ENCODE peak calls at places on chromosomes 5 and 9, in four cellular contexts. E is HCT116; W is CD8-positive, alpha-beta T cell; V is tibial artery. B is an unnamed sample.

GRCh38 chr5:75053286-75054109 is 1.1 kb upstream of the GCNT4 start:
- DNase-seq in E (no peak), W (peak), V (peak), B (peak)

GRCh38 chr9:34522091-34522887 is 501 bp downstream of the ENHO start:
- DNase-seq in E (no peak), W (no peak), V (no peak), B (no peak)

GRCh38 chr9:130117816-130118632 is 54.2 kb upstream of the NCS1 start:
- DNase-seq in E (peak), W (no peak), V (peak), B (no peak)

GRCh38 chr5:176636426-176636825 is 6.0 kb downstream of the EIF4E1B start:
- DNase-seq in E (no peak), W (no peak), V (no peak), B (no peak)

GRCh38 chr5:132299901-132300300 is 5.7 kb downstream of the SLC22A4 start:
- DNase-seq in E (no peak), W (no peak), V (no peak), B (no peak)

GRCh38 chr9:114900937-114901802 is 29.2 kb downstream of the TNFSF8 start:
- DNase-seq in E (no peak), W (no peak), V (no peak), B (no peak)

GRCh38 chr5:154395407-154396106 is 50.2 kb upstream of the SAP30L start:
- DNase-seq in E (no peak), W (no peak), V (no peak), B (no peak)

GRCh38 chr9:113798062-113799030 is 77.8 kb upstream of the ZNF618 start:
- DNase-seq in E (no peak), W (no peak), V (no peak), B (no peak)

GRCh38 chr5:141915881-141916336 is 7.8 kb upstream of the DELE1 start:
- DNase-seq in E (peak), W (no peak), V (no peak), B (peak)

GRCh38 chr9:108087781-108088180 is 598.2 kb upstream of the KLF4 start:
- DNase-seq in E (no peak), W (no peak), V (no peak), B (no peak)

GRCh38 chr9:129058965-129059795 is 21.7 kb upstream of the DOLPP1 start:
- DNase-seq in E (no peak), W (no peak), V (no peak), B (no peak)

GRCh38 chr5:132180134-132180745 is 47.4 kb downstream of the P4HA2 start:
- DNase-seq in E (peak), W (no peak), V (no peak), B (no peak)

GRCh38 chr5:1686066-1686802 is 113.4 kb downstream of the MRPL36 start:
- DNase-seq in E (no peak), W (no peak), V (no peak), B (no peak)

GRCh38 chr5:1685076-1685475 is 114.6 kb downstream of the MRPL36 start:
- DNase-seq in E (no peak), W (no peak), V (no peak), B (no peak)

GRCh38 chr5:1687301-1687970 is 112.2 kb downstream of the MRPL36 start:
- DNase-seq in E (no peak), W (no peak), V (no peak), B (no peak)

GRCh38 chr5:1681955-1682354 is 117.7 kb downstream of the MRPL36 start:
- DNase-seq in E (no peak), W (no peak), V (no peak), B (no peak)
- TF ChIP-seq CTCF in E (no peak), W (no peak), V (no peak), B (no peak)

DNA sequence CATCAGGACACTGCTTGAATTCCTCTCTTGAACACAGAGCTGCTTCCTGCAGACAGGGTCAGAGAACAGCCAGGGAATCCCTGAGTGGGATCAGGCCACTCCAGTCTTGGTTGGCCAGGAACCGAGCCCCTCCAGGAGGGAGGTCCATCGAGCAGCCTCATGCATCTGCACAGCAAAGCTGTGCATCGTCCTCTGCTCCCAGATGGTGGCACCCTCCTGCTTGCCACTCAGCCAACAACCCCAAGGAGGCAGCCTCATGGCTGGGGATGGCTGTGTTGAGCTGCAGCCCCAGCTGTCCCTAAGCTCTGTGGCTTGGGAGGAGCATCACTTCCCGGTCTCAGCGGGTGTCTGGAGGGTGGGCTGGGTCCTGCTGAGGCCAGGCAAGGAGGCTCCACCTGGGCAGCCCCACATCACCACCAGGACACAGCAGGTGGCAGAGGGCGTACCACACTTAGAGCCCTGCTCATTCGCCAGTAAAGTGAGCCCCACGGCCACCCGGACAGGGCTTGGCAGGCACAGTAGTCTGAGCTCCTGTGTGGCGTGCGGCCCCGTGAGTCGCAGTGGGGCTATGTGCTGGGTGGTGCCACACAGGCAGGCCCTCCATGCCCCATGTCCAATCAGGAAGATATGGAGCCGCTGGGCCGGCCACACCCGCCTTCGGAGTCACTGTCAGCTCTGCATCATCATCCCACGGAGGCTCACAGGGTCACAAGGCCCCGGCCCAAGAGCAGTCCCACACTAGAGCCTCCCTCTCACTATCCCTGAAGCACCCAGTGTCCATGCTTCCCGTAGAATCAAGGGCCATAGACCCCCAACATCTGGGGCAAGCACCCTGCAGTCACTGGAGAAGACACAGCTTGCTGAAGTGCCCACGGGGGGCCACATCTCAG is 11.9 kb downstream of the LPCAT1 start:
- DNase-seq in E (peak), W (no peak), V (peak), B (peak)
- TF ChIP-seq CTCF in E (peak), W (no peak), V (no peak), B (peak)

GRCh38 chr9:89615661-89616060 is 10.8 kb downstream of the GADD45G start:
- DNase-seq in E (no peak), W (no peak), V (no peak), B (no peak)

GRCh38 chr9:89614319-89614892 is 9.6 kb downstream of the GADD45G start:
- DNase-seq in E (no peak), W (no peak), V (no peak), B (no peak)

GRCh38 chr9:89617978-89618377 is 13.2 kb downstream of the GADD45G start:
- DNase-seq in E (no peak), W (no peak), V (no peak), B (no peak)

GRCh38 chr9:89613912-89614311 is 9.1 kb downstream of the GADD45G start:
- DNase-seq in E (no peak), W (no peak), V (no peak), B (no peak)

GRCh38 chr9:89616411-89616810 is 11.6 kb downstream of the GADD45G start:
- DNase-seq in E (no peak), W (no peak), V (no peak), B (no peak)
- TF ChIP-seq CTCF in E (no peak), W (no peak), V (no peak), B (no peak)

DNA sequence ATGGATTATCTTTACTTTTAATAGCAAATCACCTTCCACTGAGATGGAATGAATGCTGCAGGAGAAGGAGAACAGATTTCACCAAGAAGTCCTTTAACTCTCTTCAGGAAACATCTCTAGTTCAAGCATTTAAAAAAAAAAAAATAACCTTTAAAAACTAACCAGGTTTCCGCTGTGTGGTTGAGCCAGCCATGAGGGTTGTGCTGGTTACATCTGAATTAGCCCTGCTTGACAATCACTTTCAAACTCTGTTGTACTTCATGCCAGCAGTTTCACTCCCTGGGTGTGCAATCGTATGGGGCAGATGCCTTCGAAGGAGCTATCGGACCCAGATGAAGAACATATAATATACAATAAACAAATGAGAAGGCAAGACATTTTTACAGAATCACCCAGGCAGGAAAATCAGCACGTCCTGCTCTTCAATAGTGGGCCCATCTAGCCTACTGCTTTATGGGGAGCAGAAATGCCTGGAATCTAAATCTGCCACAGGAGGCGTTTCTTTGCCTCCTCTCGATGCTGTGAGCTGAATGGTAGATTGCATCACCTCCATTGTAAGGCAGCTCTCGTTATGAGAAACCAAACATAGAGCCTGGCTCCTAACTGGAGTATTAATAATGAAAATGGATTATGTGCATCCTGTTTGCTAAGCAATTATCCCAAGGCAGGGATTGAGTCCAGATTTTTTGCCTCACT is 143.5 kb upstream of the SMARCA2 start:
- DNase-seq in E (no peak), W (no peak), V (no peak), B (no peak)
- TF ChIP-seq CTCF in E (no peak), W (no peak), V (no peak), B (no peak)